ENCODE peak calls at places on chromosome 1, in eight cellular contexts. T, S, Z, F, U, W, A and I are unnamed samples.
A peak's percentile ranks its signal among the peaks of the same experiment; 100 is the strongest.

GRCh38 chr1:90761781-90762589 is 44.9 kb upstream of the BARHL2 start:
- DNase-seq in T (no peak), S (no peak), Z (no peak), F (no peak), U (no peak), W (no peak), A (no peak), I (no peak)

GRCh38 chr1:242030071-242030470 is 31.2 kb upstream of the MAP1LC3C start:
- DNase-seq in T (no peak), S (no peak), Z (no peak), F (no peak), U (no peak), W (no peak), A (no peak), I (no peak)

GRCh38 chr1:110255388-110255787 is 45.3 kb downstream of the KCNC4 start:
- DNase-seq in T (peak; percentile 42), S (no peak), Z (no peak), F (no peak), U (no peak), W (no peak), A (no peak), I (no peak)

GRCh38 chr1:50329332-50329932 is 93.8 kb downstream of the DMRTA2 start:
- DNase-seq in T (no peak), S (no peak), Z (no peak), F (no peak), U (no peak), W (no peak), A (no peak), I (peak; percentile 8)

GRCh38 chr1:238608139-238608538 is 717.4 kb upstream of the ZP4 start:
- DNase-seq in T (no peak), S (no peak), Z (no peak), F (no peak), U (no peak), W (no peak), A (no peak), I (no peak)

GRCh38 chr1:67094191-67094590 is 40.2 kb upstream of the SLC35D1 start:
- DNase-seq in T (no peak), S (no peak), Z (no peak), F (no peak), U (no peak), W (no peak), A (no peak), I (no peak)

GRCh38 chr1:92356956-92357355 is 58.1 kb downstream of the RPAP2 start:
- DNase-seq in T (no peak), S (no peak), Z (no peak), F (no peak), U (no peak), W (peak; percentile 26), A (peak; percentile 30), I (peak; percentile 77)

GRCh38 chr1:231626951-231627614 is 493 bp downstream of the DISC1 start:
- DNase-seq in T (peak; percentile 44), S (peak; percentile 48), Z (no peak), F (peak; percentile 92), U (no peak), W (no peak), A (peak; percentile 61), I (peak; percentile 40)

GRCh38 chr1:184813528-184814089 is 59.0 kb upstream of the EDEM3 start:
- DNase-seq in T (no peak), S (no peak), Z (no peak), F (no peak), U (no peak), W (no peak), A (no peak), I (no peak)

GRCh38 chr1:46621930-46622329 is 5.3 kb upstream of the MOB3C start:
- DNase-seq in T (no peak), S (no peak), Z (no peak), F (no peak), U (no peak), W (no peak), A (no peak), I (peak; percentile 45)

GRCh38 chr1:92619466-92620189 is 132.9 kb upstream of the GFI1 start:
- DNase-seq in T (no peak), S (no peak), Z (no peak), F (no peak), U (no peak), W (no peak), A (no peak), I (no peak)

GRCh38 chr1:167076136-167076710 is 14.0 kb downstream of the GPA33 start:
- DNase-seq in T (no peak), S (no peak), Z (no peak), F (no peak), U (no peak), W (no peak), A (no peak), I (no peak)